ENCODE peak calls at places on chromosomes 12 and 14, in four cellular contexts. W, O, A and S are unnamed samples.

GRCh38 chr12:66169221-66170170 is at the start of gene TMBIM4:
- DNase-seq in W (peak; percentile 86), O (peak; percentile 91), A (peak; percentile 88), S (peak; percentile 94)

GRCh38 chr14:48008646-48009045 is 333.2 kb upstream of the MDGA2 start:
- DNase-seq in W (no peak), O (no peak), A (no peak), S (no peak)

GRCh38 chr12:5567021-5567744 is 135.3 kb downstream of the NTF3 start:
- DNase-seq in W (no peak), O (no peak), A (no peak), S (no peak)

GRCh38 chr14:76307786-76308780 is 67.9 kb upstream of the ESRRB start:
- DNase-seq in W (no peak), O (no peak), A (no peak), S (no peak)

GRCh38 chr12:6273931-6274687 is 36.4 kb upstream of the PLEKHG6 start:
- DNase-seq in W (no peak), O (no peak), A (no peak), S (peak; percentile 63)

GRCh38 chr14:98176910-98177309 is 1095.1 kb downstream of the BCL11B start:
- DNase-seq in W (no peak), O (no peak), A (no peak), S (no peak)

GRCh38 chr12:102722147-102722546 is 194.9 kb downstream of the PAH start:
- DNase-seq in W (no peak), O (no peak), A (no peak), S (no peak)

GRCh38 chr12:24996820-24997219 is 47.9 kb upstream of the BCAT1 start:
- DNase-seq in W (no peak), O (no peak), A (no peak), S (no peak)

GRCh38 chr14:73758392-73759182 is 44.4 kb upstream of the PNMA1 start:
- DNase-seq in W (peak; percentile 82), O (peak; percentile 87), A (peak; percentile 62), S (peak; percentile 92)

GRCh38 chr14:101007004-101007614 is 103.6 kb upstream of the RTL1 start:
- DNase-seq in W (no peak), O (no peak), A (no peak), S (peak; percentile 57)

GRCh38 chr14:81211844-81212243 is 8.9 kb downstream of the GTF2A1 start:
- DNase-seq in W (no peak), O (no peak), A (no peak), S (no peak)

GRCh38 chr14:93538411-93538810 is 107.7 kb downstream of the UNC79 start:
- DNase-seq in W (no peak), O (no peak), A (peak; percentile 33), S (no peak)

GRCh38 chr14:100783630-100784321 is 42.1 kb upstream of the MEG3 start:
- DNase-seq in W (no peak), O (no peak), A (no peak), S (peak; percentile 46)

DNA sequence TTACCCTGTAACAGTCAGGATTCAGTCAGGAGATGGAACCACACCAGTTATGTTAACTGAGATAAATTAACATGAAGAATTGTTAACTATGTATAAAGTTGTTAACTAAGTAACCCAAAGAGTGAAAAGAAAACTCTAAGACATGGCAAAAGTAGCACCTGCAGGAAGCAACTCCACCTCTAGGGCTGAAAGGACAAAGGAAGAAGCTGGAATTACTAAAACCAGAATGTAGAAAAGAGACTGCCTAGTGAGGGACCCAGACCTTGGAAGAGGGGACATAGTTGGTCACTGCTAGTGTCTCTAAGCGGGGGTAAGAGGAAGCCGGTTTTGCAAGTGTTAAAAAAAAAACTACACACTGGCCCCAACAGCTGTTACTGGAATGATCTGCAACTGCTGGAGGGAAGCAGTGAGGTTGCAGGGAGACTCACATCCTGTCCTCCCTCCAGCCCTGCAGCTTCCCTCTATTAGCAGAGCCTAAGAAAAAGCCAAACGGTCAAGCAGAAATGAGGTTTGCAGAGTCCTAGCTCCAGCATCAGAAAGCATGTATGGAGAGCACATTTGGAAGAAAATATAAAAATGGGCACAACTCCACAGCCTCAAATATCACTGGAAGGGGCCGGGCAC is 39.7 kb downstream of the GPR135 start:
- DNase-seq in W (no peak), O (no peak), A (no peak), S (peak; percentile 69)
- TF ChIP-seq POLR2AphosphoS5 in W (no peak), O (no peak), A (no peak), S (no peak)

DNA sequence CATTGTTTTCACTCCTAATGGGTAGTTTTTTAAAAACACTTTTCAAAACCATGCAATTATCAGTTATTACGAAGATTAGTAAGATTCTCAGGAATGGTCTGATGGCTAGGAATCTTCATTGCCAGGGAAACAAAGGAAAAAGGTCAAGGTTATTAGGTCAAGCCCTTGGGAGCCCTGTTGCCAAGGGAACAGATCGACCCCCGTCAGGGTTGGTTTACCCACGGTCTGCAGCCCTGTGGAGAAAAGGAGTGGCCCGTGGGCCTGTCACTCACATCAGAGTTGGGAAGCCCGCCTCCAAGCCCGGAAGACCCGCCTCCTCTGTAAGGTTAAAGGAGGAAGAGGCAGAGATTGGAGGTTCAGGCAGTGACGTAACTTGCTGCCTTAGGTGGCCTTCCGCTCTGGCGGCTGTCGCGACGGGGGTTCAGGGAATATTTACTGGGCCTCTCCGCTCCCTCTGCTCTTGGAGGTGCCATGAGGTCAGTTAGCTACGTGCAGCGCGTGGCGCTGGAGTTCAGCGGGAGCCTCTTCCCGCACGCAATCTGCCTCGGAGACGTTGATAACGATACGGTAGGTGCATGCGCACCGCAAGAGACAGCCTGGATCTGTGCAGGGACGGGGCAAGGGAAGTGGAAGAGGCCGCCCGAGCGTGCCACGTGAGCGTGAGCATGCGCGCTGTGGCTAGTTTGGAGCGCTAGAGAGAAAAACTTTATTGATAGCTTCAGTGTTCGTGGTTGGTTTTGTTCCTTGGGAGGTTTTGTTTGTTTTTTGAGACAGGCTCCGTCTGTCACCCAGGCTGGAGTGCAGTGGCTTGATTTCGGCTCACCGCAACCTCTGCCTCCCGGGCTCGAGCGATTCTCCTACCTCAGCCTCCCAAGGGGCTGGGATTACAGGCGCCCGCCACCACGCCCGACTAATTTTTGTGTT is at the start of gene ITFG2:
- DNase-seq in W (peak; percentile 99), O (peak; percentile 98), A (peak; percentile 85), S (peak; percentile 99)
- TF ChIP-seq POLR2A in W (peak; percentile 44), O (peak; percentile 93), A (peak; percentile 98), S (peak; percentile 92)

DNA sequence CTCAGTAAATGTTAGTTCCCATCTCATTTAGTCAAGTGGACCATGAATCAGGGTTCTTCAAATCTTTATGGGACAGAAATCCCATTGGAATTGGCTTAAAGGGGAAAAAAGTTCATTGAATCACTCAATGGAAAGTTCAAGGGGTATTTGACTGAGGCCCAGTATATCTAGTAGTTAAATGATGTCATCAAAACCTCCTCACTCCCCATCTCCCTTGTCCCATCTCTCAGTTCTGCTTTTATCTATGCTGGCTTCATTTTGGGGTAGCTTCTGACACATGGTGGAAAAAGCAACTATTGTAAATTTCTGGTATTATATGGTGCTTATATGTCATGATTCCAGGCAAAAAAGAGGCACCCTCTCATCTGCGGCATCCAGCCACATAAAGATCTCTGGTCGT is 51.9 kb downstream of the DAAM1 start:
- DNase-seq in W (no peak), O (no peak), A (no peak), S (no peak)
- TF ChIP-seq POLR2AphosphoS5 in W (no peak), O (no peak), A (no peak), S (no peak)

DNA sequence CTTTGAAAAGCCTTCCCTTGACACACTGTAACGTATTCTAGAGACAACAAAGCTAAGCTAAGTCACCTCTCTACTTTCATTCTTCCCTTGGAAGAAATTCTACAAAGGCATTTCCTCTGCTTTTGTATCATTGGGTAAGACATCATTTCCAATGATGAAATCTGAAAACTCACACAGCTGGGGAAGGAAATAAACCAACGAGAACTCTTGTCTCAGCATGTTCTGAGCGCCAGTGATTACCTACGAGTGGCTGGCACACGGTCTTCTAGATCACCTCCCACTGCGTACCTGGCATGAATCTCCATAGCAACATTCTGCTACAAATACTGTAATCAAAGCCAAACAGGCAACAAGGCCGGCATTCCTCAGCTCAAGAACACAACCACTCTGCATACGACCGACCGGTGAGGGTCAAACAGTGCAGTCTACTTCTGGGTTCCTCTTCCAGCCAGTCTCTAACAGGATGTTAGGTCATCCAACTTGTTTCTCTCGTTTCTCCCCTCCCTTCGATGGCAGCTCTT is 7.6 kb downstream of the VPS37B start:
- DNase-seq in W (peak; percentile 86), O (peak; percentile 78), A (no peak), S (no peak)
- TF ChIP-seq POLR2A in W (peak; percentile 22), O (peak; percentile 69), A (no peak), S (no peak)